ENCODE peak calls at places on chromosome 13, in four cellular contexts. F is GM12891, S is K562, B is GM12878. W is an unnamed sample.

GRCh38 chr13:24511019-24511823 is 1.4 kb downstream of the PARP4 start:
- DNase-seq in F (peak; percentile 32), S (peak; percentile 56), B (peak; percentile 63), W (peak; percentile 88)

GRCh38 chr13:49086711-49087110 is 111.0 kb downstream of the FNDC3A start:
- DNase-seq in F (no peak), S (no peak), B (no peak), W (no peak)

GRCh38 chr13:95714142-95714832 is 37.3 kb downstream of the DNAJC3 start:
- DNase-seq in F (no peak), S (no peak), B (no peak), W (peak; percentile 58)

GRCh38 chr13:31050486-31051400 is 111.0 kb downstream of the HSPH1 start:
- DNase-seq in F (no peak), S (no peak), B (no peak), W (peak; percentile 67)

GRCh38 chr13:55571237-55571867 is 1569.4 kb upstream of the PRR20A start:
- DNase-seq in F (no peak), S (no peak), B (no peak), W (no peak)

GRCh38 chr13:99415851-99416331 is 85.4 kb upstream of the TM9SF2 start:
- DNase-seq in F (no peak), S (no peak), B (no peak), W (no peak)

GRCh38 chr13:42395066-42395821 is 123.3 kb downstream of the AKAP11 start:
- DNase-seq in F (no peak), S (no peak), B (no peak), W (no peak)

GRCh38 chr13:93603043-93603442 is 376.4 kb downstream of the GPC6 start:
- DNase-seq in F (no peak), S (no peak), B (no peak), W (no peak)

GRCh38 chr13:110593430-110594130 is 21.8 kb upstream of the NAXD start:
- DNase-seq in F (no peak), S (peak; percentile 77), B (no peak), W (peak; percentile 61)

GRCh38 chr13:103772576-103772975 is 706.4 kb upstream of the SLC10A2 start:
- DNase-seq in F (no peak), S (peak; percentile 1), B (no peak), W (peak; percentile 55)

GRCh38 chr13:52845766-52846566 is 2.5 kb downstream of the PCDH8 start:
- DNase-seq in F (no peak), S (no peak), B (no peak), W (peak; percentile 83)

GRCh38 chr13:46168341-46168740 is 13.6 kb downstream of the LCP1 start:
- DNase-seq in F (no peak), S (peak; percentile 47), B (no peak), W (peak; percentile 91)

GRCh38 chr13:42318570-42318969 is 46.6 kb downstream of the AKAP11 start:
- DNase-seq in F (no peak), S (no peak), B (no peak), W (no peak)

GRCh38 chr13:65768545-65768944 is 1461.6 kb downstream of the PCDH9 start:
- DNase-seq in F (no peak), S (peak; percentile 1), B (no peak), W (no peak)

GRCh38 chr13:31431722-31432137 is 232.0 kb downstream of the B3GLCT start:
- DNase-seq in F (peak; percentile 11), S (peak; percentile 48), B (no peak), W (peak; percentile 25)

GRCh38 chr13:101059803-101060202 is 356.5 kb downstream of the NALCN start:
- DNase-seq in F (no peak), S (no peak), B (no peak), W (no peak)

GRCh38 chr13:50521750-50522149 is 321.7 kb downstream of the DLEU7 start:
- DNase-seq in F (no peak), S (no peak), B (no peak), W (no peak)

GRCh38 chr13:97108535-97108910 is 113.6 kb upstream of the MBNL2 start:
- DNase-seq in F (no peak), S (peak; percentile 39), B (no peak), W (no peak)

GRCh38 chr13:30338331-30338851 is 31.0 kb upstream of the KATNAL1 start:
- DNase-seq in F (no peak), S (peak; percentile 18), B (no peak), W (no peak)

GRCh38 chr13:27792393-27793218 is at the start of gene GSX1:
- DNase-seq in F (peak; percentile 53), S (peak; percentile 21), B (no peak), W (peak; percentile 39)

GRCh38 chr13:114126789-114127472 is 5.5 kb downstream of the RASA3 start:
- DNase-seq in F (no peak), S (no peak), B (no peak), W (no peak)

GRCh38 chr13:23470706-23471610 is 37.5 kb upstream of the SACS start:
- DNase-seq in F (no peak), S (no peak), B (no peak), W (no peak)

GRCh38 chr13:34420975-34421719 is 520.9 kb upstream of the NBEA start:
- DNase-seq in F (no peak), S (no peak), B (no peak), W (no peak)

GRCh38 chr13:104024416-104025170 is 958.4 kb upstream of the SLC10A2 start:
- DNase-seq in F (no peak), S (no peak), B (no peak), W (no peak)

GRCh38 chr13:25971499-25972145 is 80.2 kb downstream of the SHISA2 start:
- DNase-seq in F (no peak), S (no peak), B (no peak), W (no peak)

GRCh38 chr13:23778879-23779278 is 110.3 kb downstream of the MIPEP start:
- DNase-seq in F (no peak), S (no peak), B (no peak), W (no peak)

GRCh38 chr13:42906257-42906656 is 85.8 kb downstream of the EPSTI1 start:
- DNase-seq in F (no peak), S (no peak), B (no peak), W (no peak)

GRCh38 chr13:113399755-113400149 is 35.8 kb upstream of the GRTP1 start:
- DNase-seq in F (no peak), S (no peak), B (no peak), W (no peak)

GRCh38 chr13:40457844-40458243 is 208.6 kb downstream of the FOXO1 start:
- DNase-seq in F (no peak), S (no peak), B (no peak), W (no peak)

GRCh38 chr13:89457977-89458376 is 1786.8 kb downstream of the SLITRK5 start:
- DNase-seq in F (no peak), S (no peak), B (no peak), W (no peak)
- TF ChIP-seq SPI1 in F (no peak), S (no peak), B (no peak), W (no peak)

GRCh38 chr13:36549126-36549702 is 116.9 kb downstream of the CCNA1 start:
- DNase-seq in F (no peak), S (no peak), B (no peak), W (no peak)

GRCh38 chr13:36548129-36548528 is 115.8 kb downstream of the CCNA1 start:
- DNase-seq in F (no peak), S (no peak), B (no peak), W (no peak)

DNA sequence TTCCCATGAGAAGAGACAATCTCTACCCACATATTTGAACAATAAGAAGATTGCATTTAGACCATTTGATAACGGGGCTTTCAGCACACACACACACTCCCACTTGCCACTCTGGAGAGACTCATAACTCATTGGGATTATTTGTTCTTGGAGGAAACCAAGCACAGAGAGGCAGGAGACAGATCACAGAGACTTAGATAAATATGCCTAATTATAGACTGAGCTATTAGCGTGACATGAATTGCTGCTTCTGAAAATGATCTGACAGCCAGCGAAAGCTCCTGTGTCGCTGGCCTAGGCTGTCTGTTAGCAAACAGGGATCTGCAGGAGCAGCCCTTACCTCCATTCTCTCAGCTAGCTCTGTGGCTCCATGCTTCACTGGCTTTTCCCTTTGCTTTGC is 111.4 kb downstream of the CCNA1 start:
- DNase-seq in F (no peak), S (no peak), B (no peak), W (no peak)
- TF ChIP-seq SPI1 in F (no peak), S (no peak), B (no peak), W (no peak)

GRCh38 chr13:98351636-98352035 is 174.6 kb upstream of the RNF113B start:
- DNase-seq in F (no peak), S (no peak), B (no peak), W (no peak)

GRCh38 chr13:98352226-98352625 is 175.2 kb upstream of the RNF113B start:
- DNase-seq in F (no peak), S (no peak), B (no peak), W (no peak)

GRCh38 chr13:98349731-98350305 is 172.7 kb upstream of the RNF113B start:
- DNase-seq in F (no peak), S (peak; percentile 24), B (no peak), W (peak; percentile 14)

GRCh38 chr13:98348476-98348875 is 171.4 kb upstream of the RNF113B start:
- DNase-seq in F (no peak), S (no peak), B (no peak), W (no peak)

GRCh38 chr13:98350746-98351330 is 173.8 kb upstream of the RNF113B start:
- DNase-seq in F (no peak), S (no peak), B (no peak), W (no peak)
- TF ChIP-seq SPI1 in F (no peak), S (no peak), B (no peak), W (no peak)

DNA sequence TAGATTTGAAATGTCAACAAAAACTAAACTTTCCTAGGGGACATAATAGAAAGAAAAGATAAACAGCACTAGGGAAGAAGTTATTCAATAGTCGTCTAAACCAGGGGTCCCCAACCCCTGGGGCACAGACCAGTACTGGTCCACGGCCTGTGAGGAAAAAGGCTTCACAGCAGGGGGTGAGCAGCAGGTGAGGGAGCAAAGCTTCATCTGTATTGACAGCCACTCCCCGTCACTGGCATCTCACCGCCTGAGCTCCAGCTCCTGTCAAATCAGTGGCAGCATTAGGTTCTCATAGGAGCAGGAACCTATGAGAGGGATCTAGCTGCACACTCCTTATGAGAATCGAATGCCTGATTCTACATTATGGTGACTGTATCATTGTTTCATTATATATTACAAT is 382.7 kb downstream of the MYO16 start:
- DNase-seq in F (no peak), S (no peak), B (no peak), W (no peak)
- TF ChIP-seq SPI1 in F (no peak), S (no peak), B (no peak), W (no peak)

DNA sequence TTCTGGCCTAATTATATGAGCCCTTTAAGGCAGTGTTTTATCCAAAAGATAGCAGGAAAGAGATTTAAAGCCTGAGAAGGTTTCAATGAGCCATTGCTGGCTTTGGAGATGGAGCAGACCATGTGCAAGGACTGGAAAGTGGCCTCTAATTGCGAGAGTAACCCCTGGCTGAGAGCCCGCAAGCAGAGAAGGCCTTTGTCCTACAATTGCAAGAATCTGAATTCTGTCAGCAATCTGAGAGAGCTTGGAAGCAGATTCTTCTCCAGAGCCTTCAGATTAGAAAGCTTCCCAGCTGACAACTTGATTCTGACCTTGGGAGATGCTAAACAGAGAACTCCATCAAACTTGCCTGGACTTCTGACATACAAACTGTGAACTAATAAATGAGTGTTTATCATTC is 528.7 kb upstream of the KLF12 start:
- DNase-seq in F (no peak), S (no peak), B (no peak), W (no peak)
- TF ChIP-seq SPI1 in F (no peak), S (no peak), B (no peak), W (no peak)

DNA sequence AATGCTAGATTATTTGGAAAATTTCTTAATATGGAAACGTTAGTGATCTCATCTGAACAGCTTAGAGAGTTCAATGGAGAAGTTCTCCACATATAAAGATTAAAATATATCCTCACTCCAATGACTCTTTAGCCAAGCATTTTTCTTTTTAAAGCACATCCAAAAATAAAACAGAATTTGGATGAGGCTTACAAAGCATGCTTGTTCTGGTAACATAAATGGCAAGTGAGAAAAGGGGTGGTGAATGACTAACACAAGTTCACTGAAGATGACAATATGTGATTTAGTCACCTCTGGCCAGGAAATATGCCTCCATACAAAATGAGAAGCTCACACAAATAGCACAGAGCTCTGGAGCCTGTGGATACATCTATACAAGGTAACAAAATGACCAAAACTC is 253.0 kb downstream of the PCDH20 start:
- DNase-seq in F (no peak), S (no peak), B (no peak), W (no peak)
- TF ChIP-seq SPI1 in F (no peak), S (no peak), B (no peak), W (no peak)